ENCODE peak calls at places on chromosomes 1 and 21, in four cellular contexts. A, B, D and T are unnamed samples.
A peak's percentile ranks its signal among the peaks of the same experiment; 100 is the strongest.

GRCh38 chr1:15354580-15354965 is 55.1 kb upstream of the EFHD2 start:
- DNase-seq in B (no peak), A (peak; percentile 23), D (no peak), T (no peak)

GRCh38 chr1:187264995-187265602 is 436.4 kb downstream of the PLA2G4A start:
- DNase-seq in D (no peak), A (peak; percentile 50), B (no peak), T (no peak)

GRCh38 chr1:225449261-225449660 is 21.4 kb upstream of the LBR start:
- DNase-seq in B (peak; percentile 58), D (peak; percentile 68), A (peak; percentile 64), T (no peak)

GRCh38 chr1:7379445-7379971 is 391.6 kb upstream of the VAMP3 start:
- DNase-seq in B (peak; percentile 19), A (no peak), D (no peak), T (no peak)

GRCh38 chr1:156795374-156795733 is 21.3 kb downstream of the SH2D2A start:
- DNase-seq in D (no peak), A (no peak), B (no peak), T (no peak)

GRCh38 chr1:150259758-150260669 is 2.4 kb downstream of the CA14 start:
- DNase-seq in B (peak; percentile 78), D (no peak), A (no peak), T (no peak)

GRCh38 chr1:29703596-29703995 is 467.3 kb downstream of the PTPRU start:
- DNase-seq in A (no peak), B (no peak), D (no peak), T (no peak)

GRCh38 chr1:94527447-94528031 is 14.0 kb downstream of the F3 start:
- DNase-seq in D (no peak), B (no peak), A (peak; percentile 44), T (no peak)

GRCh38 chr1:51768971-51769601 is 109.4 kb downstream of the NRDC start:
- DNase-seq in B (no peak), D (no peak), A (peak; percentile 38), T (peak; percentile 5)

GRCh38 chr1:93029317-93029716 is 49.8 kb upstream of the MTF2 start:
- DNase-seq in A (no peak), B (no peak), D (no peak), T (no peak)

GRCh38 chr21:34072145-34073031 is 990 bp upstream of the MRPS6 start:
- DNase-seq in D (peak; percentile 80), B (peak; percentile 50), A (no peak), T (no peak)

GRCh38 chr1:230825061-230825803 is 43.1 kb downstream of the C1orf198 start:
- DNase-seq in A (no peak), B (peak; percentile 44), D (no peak), T (no peak)

GRCh38 chr1:96473791-96474452 is 247.7 kb upstream of the PTBP2 start:
- DNase-seq in B (no peak), D (no peak), A (no peak), T (no peak)

GRCh38 chr1:13766906-13767564 is 67.0 kb downstream of the PRDM2 start:
- DNase-seq in B (no peak), A (no peak), D (no peak), T (no peak)

GRCh38 chr1:19402031-19402430 is 83.3 kb downstream of the CAPZB start:
- DNase-seq in B (no peak), A (no peak), D (no peak), T (no peak)

GRCh38 chr21:42389449-42389835 is 6.4 kb downstream of the TMPRSS3 start:
- DNase-seq in B (peak; percentile 83), A (no peak), D (no peak), T (no peak)

GRCh38 chr1:231420959-231421615 is 1.0 kb downstream of the EGLN1 start:
- DNase-seq in D (peak; percentile 70), B (peak; percentile 52), A (no peak), T (peak; percentile 24)

GRCh38 chr1:15937146-15937545 is 38.8 kb downstream of the ZBTB17 start:
- DNase-seq in A (no peak), B (peak; percentile 21), D (no peak), T (no peak)

GRCh38 chr1:18926315-18927081 is 24.1 kb upstream of the ALDH4A1 start:
- DNase-seq in B (peak; percentile 57), A (peak; percentile 93), D (peak; percentile 85), T (peak; percentile 95)

GRCh38 chr1:87956072-87956471 is 627.4 kb downstream of the LMO4 start:
- DNase-seq in B (no peak), D (no peak), A (peak; percentile 32), T (no peak)

GRCh38 chr1:221993444-221993948 is 251.6 kb upstream of the DUSP10 start:
- DNase-seq in D (no peak), A (no peak), B (no peak), T (no peak)

GRCh38 chr1:145898756-145899155 is 11.1 kb downstream of the ITGA10 start:
- DNase-seq in B (no peak), A (no peak), D (no peak), T (no peak)

GRCh38 chr1:180951881-180952656 is 39.4 kb downstream of the KIAA1614 start:
- DNase-seq in A (no peak), B (no peak), D (no peak), T (no peak)

GRCh38 chr21:41213081-41213480 is 45.1 kb downstream of the BACE2 start:
- DNase-seq in B (no peak), D (no peak), A (no peak), T (no peak)

GRCh38 chr1:158799689-158800088 is 18.7 kb upstream of the OR6N2 start:
- DNase-seq in D (no peak), A (no peak), B (no peak), T (no peak)

GRCh38 chr1:18942340-18942739 is 14.1 kb downstream of the IFFO2 start:
- DNase-seq in A (no peak), D (no peak), B (no peak), T (no peak)

GRCh38 chr21:14076143-14076806 is 134.5 kb downstream of the LIPI start:
- DNase-seq in A (no peak), B (no peak), D (no peak), T (no peak)

GRCh38 chr1:96360036-96360795 is 361.4 kb upstream of the PTBP2 start:
- DNase-seq in B (no peak), A (no peak), D (no peak), T (no peak)

GRCh38 chr1:62783736-62784508 is at the start of gene ATG4C:
- DNase-seq in A (peak; percentile 96), B (peak; percentile 97), D (peak; percentile 96), T (peak; percentile 80)

GRCh38 chr1:10975567-10976326 is 36.7 kb upstream of the TARDBP start:
- DNase-seq in B (peak; percentile 64), A (no peak), D (peak; percentile 87), T (no peak)

GRCh38 chr21:43983390-43983789 is 28.7 kb upstream of the TRAPPC10 start:
- DNase-seq in B (no peak), D (no peak), A (no peak), T (no peak)

GRCh38 chr1:41613646-41614592 is 129.4 kb upstream of the EDN2 start:
- DNase-seq in B (no peak), D (no peak), A (no peak), T (no peak)

GRCh38 chr1:197141556-197141955 is 4.9 kb downstream of the ASPM start:
- DNase-seq in B (no peak), A (no peak), D (no peak), T (no peak)

GRCh38 chr1:197116156-197116555 is 30.3 kb downstream of the ASPM start:
- DNase-seq in B (no peak), D (no peak), A (no peak), T (no peak)

GRCh38 chr1:209770636-209771415 is 13.5 kb downstream of the C1orf74 start:
- DNase-seq in D (no peak), A (no peak), B (no peak), T (no peak)

GRCh38 chr1:41538741-41539415 is 54.4 kb upstream of the EDN2 start:
- DNase-seq in A (no peak), D (peak; percentile 40), B (no peak), T (no peak)

GRCh38 chr1:234533975-234534876 is 55.2 kb upstream of the TARBP1 start:
- DNase-seq in A (no peak), B (peak; percentile 85), D (peak; percentile 98), T (no peak)
- TF ChIP-seq POLR2AphosphoS5 in A (no peak), B (peak; percentile 78), D (no peak), T (no peak)

GRCh38 chr1:24913274-24913604 is 16.8 kb downstream of the RUNX3 start:
- DNase-seq in B (no peak), D (no peak), A (no peak), T (no peak)
- TF ChIP-seq POLR2AphosphoS5 in B (no peak), D (no peak), A (no peak), T (peak; percentile 16)

GRCh38 chr1:214404571-214405213 is 123.7 kb downstream of the SMYD2 start:
- DNase-seq in B (no peak), A (peak; percentile 19), D (no peak), T (no peak)
- TF ChIP-seq POLR2AphosphoS5 in B (no peak), A (no peak), D (no peak), T (no peak)

GRCh38 chr1:75792091-75792490 is 4.6 kb upstream of the MSH4 start:
- DNase-seq in D (no peak), A (no peak), B (no peak), T (no peak)
- TF ChIP-seq POLR2AphosphoS5 in D (no peak), A (no peak), B (no peak), T (no peak)